ENCODE peak calls at places on chromosome 18, in nine cellular contexts. W is cardiac muscle cell, P is astrocyte, C is A549, N is suprapubic skin, K is fibroblast of lung, B is left lung, V is lung, O is adrenal gland. Y is an unnamed sample. For H3K4me1, the result is how much of the 10 kb centered on the place peaks cover.

GRCh38 chr18:48962857-48963554 is 12.2 kb upstream of the SMAD7 start:
- DNase-seq in W (no peak), P (peak), C (no peak), N (no peak), K (peak), B (no peak), V (no peak), O (no peak), Y (peak)

GRCh38 chr18:33828949-33829348 is 250.9 kb downstream of the ASXL3 start:
- DNase-seq in W (no peak), P (no peak), C (no peak), N (no peak), K (no peak), B (no peak), V (no peak), O (no peak), Y (no peak)

GRCh38 chr18:10020176-10020575 is 106.4 kb downstream of the VAPA start:
- DNase-seq in W (peak), P (no peak), C (no peak), N (no peak), K (no peak), B (no peak), V (no peak), O (no peak), Y (no peak)

GRCh38 chr18:36527025-36527424 is 229.5 kb downstream of the FHOD3 start:
- DNase-seq in W (no peak), P (no peak), C (no peak), N (no peak), K (no peak), B (no peak), V (no peak), O (no peak), Y (no peak)

GRCh38 chr18:47969851-47970250 is 39.4 kb upstream of the SMAD2 start:
- DNase-seq in W (peak), P (peak), C (no peak), N (no peak), K (no peak), B (no peak), V (no peak), O (no peak), Y (no peak)

GRCh38 chr18:26336572-26336971 is 110.3 kb downstream of the TAF4B start:
- DNase-seq in W (no peak), P (no peak), C (no peak), N (no peak), K (no peak), B (no peak), V (no peak), O (no peak), Y (no peak)

GRCh38 chr18:51236225-51236624 is 38.7 kb upstream of the MEX3C start:
- DNase-seq in W (peak), P (peak), C (peak), N (no peak), K (no peak), B (no peak), V (no peak), O (peak), Y (no peak)

GRCh38 chr18:55403555-55403954 is 184.4 kb downstream of the TCF4 start:
- DNase-seq in W (no peak), P (no peak), C (no peak), N (no peak), K (peak), B (no peak), V (no peak), O (no peak), Y (no peak)

GRCh38 chr18:10234281-10234680 is 220.2 kb upstream of the APCDD1 start:
- DNase-seq in W (peak), P (no peak), C (no peak), N (no peak), K (no peak), B (no peak), V (no peak), O (no peak), Y (no peak)

GRCh38 chr18:21096760-21097159 is 14.9 kb downstream of the ROCK1 start:
- DNase-seq in W (no peak), P (no peak), C (no peak), N (no peak), K (no peak), B (no peak), V (no peak), O (no peak), Y (no peak)

GRCh38 chr18:58901783-58902182 is 37.1 kb downstream of the ZNF532 start:
- DNase-seq in W (no peak), P (no peak), C (no peak), N (no peak), K (no peak), B (no peak), V (no peak), O (no peak), Y (no peak)

GRCh38 chr18:55079481-55080350 is 120.5 kb upstream of the CCDC68 start:
- DNase-seq in W (no peak), P (peak), C (no peak), N (no peak), K (no peak), B (no peak), V (no peak), O (no peak), Y (no peak)

GRCh38 chr18:11091746-11092145 is 57.6 kb downstream of the PIEZO2 start:
- DNase-seq in W (no peak), P (no peak), C (no peak), N (no peak), K (no peak), B (no peak), V (no peak), O (no peak), Y (no peak)

GRCh38 chr18:36454848-36455458 is 157.4 kb downstream of the FHOD3 start:
- DNase-seq in W (no peak), P (no peak), C (no peak), N (no peak), K (no peak), B (no peak), V (no peak), O (no peak), Y (no peak)

GRCh38 chr18:35089918-35090550 is 48.8 kb downstream of the MAPRE2 start:
- DNase-seq in W (no peak), P (peak), C (no peak), N (no peak), K (no peak), B (no peak), V (no peak), O (no peak), Y (no peak)

GRCh38 chr18:58900015-58900649 is 35.5 kb downstream of the ZNF532 start:
- DNase-seq in W (peak), P (no peak), C (no peak), N (no peak), K (no peak), B (no peak), V (no peak), O (no peak), Y (no peak)

GRCh38 chr18:45340884-45341283 is 274.4 kb upstream of the SLC14A2 start:
- DNase-seq in W (no peak), P (no peak), C (no peak), N (no peak), K (no peak), B (no peak), V (no peak), O (no peak), Y (no peak)

GRCh38 chr18:68948622-68949021 is 150.7 kb downstream of the CCDC102B start:
- DNase-seq in W (no peak), P (no peak), C (no peak), N (no peak), K (no peak), B (no peak), V (no peak), O (no peak), Y (no peak)

GRCh38 chr18:56563568-56563967 is 74.8 kb downstream of the TXNL1 start:
- DNase-seq in W (no peak), P (no peak), C (peak), N (no peak), K (no peak), B (peak), V (no peak), O (no peak), Y (no peak)

GRCh38 chr18:79526468-79527460 is 131.0 kb downstream of the NFATC1 start:
- DNase-seq in W (peak), P (no peak), C (no peak), N (no peak), K (no peak), B (no peak), V (peak), O (no peak), Y (peak)
- H3K4me3 ChIP-seq in W (no peak), P (no peak), C (no peak), N (no peak), K (no peak), B (no peak), V (no peak), O (no peak), Y (no peak)

GRCh38 chr18:75209952-75210261 is 690 bp upstream of the TSHZ1 start:
- DNase-seq in W (no peak), P (no peak), C (no peak), N (no peak), K (no peak), B (no peak), V (no peak), O (no peak), Y (no peak)
- H3K4me1 ChIP-seq in W (under half), P (under half), C (under half), N (half or more), K (under half), B (under half), V (under half), O (under half), Y (half or more)

GRCh38 chr18:6486313-6486712 is 71.6 kb upstream of the L3MBTL4 start:
- DNase-seq in W (no peak), P (no peak), C (no peak), N (no peak), K (no peak), B (no peak), V (no peak), O (no peak), Y (no peak)

GRCh38 chr18:6487027-6487426 is 72.3 kb upstream of the L3MBTL4 start:
- DNase-seq in W (no peak), P (no peak), C (no peak), N (no peak), K (no peak), B (no peak), V (no peak), O (no peak), Y (no peak)

GRCh38 chr18:6482198-6482977 is 67.7 kb upstream of the L3MBTL4 start:
- DNase-seq in W (peak), P (peak), C (peak), N (peak), K (peak), B (peak), V (peak), O (peak), Y (no peak)

GRCh38 chr18:6487968-6488367 is 73.3 kb upstream of the L3MBTL4 start:
- DNase-seq in W (no peak), P (no peak), C (no peak), N (no peak), K (no peak), B (no peak), V (no peak), O (no peak), Y (no peak)

DNA sequence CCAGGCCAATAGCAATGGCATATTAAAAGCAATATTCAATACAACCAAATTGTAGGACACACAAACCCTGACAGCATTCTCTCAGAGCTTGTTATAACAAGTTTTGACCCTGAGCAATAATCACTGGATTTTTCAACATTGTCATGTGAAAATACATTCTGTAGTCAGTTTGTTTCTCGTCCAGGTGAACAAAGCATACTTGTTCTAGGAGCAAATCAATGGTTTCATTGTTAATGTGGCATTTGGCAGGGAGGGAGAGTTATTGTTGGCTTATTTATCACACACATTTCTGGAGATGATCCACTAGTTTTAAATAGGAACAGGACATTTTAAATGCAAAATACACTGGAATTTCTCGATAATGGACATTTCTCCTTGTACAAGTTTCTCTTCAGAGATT is 69.9 kb upstream of the L3MBTL4 start:
- DNase-seq in W (no peak), P (no peak), C (no peak), N (no peak), K (no peak), B (no peak), V (no peak), O (no peak), Y (no peak)
- H3K27ac ChIP-seq in W (no peak), P (no peak), C (no peak), N (peak), K (no peak), B (no peak), V (no peak), O (no peak), Y (no peak)

GRCh38 chr18:46345181-46345465 is 240.9 kb downstream of the HAUS1 start:
- DNase-seq in W (no peak), P (no peak), C (no peak), N (no peak), K (no peak), B (no peak), V (no peak), O (no peak), Y (peak)

GRCh38 chr18:46343940-46344372 is 239.8 kb downstream of the HAUS1 start:
- DNase-seq in W (no peak), P (no peak), C (no peak), N (no peak), K (no peak), B (no peak), V (peak), O (no peak), Y (no peak)

GRCh38 chr18:46346213-46346612 is 242.0 kb downstream of the HAUS1 start:
- DNase-seq in W (no peak), P (no peak), C (no peak), N (no peak), K (no peak), B (no peak), V (no peak), O (no peak), Y (no peak)

GRCh38 chr18:46343456-46343855 is 239.3 kb downstream of the HAUS1 start:
- DNase-seq in W (no peak), P (no peak), C (no peak), N (no peak), K (no peak), B (no peak), V (no peak), O (no peak), Y (no peak)

DNA sequence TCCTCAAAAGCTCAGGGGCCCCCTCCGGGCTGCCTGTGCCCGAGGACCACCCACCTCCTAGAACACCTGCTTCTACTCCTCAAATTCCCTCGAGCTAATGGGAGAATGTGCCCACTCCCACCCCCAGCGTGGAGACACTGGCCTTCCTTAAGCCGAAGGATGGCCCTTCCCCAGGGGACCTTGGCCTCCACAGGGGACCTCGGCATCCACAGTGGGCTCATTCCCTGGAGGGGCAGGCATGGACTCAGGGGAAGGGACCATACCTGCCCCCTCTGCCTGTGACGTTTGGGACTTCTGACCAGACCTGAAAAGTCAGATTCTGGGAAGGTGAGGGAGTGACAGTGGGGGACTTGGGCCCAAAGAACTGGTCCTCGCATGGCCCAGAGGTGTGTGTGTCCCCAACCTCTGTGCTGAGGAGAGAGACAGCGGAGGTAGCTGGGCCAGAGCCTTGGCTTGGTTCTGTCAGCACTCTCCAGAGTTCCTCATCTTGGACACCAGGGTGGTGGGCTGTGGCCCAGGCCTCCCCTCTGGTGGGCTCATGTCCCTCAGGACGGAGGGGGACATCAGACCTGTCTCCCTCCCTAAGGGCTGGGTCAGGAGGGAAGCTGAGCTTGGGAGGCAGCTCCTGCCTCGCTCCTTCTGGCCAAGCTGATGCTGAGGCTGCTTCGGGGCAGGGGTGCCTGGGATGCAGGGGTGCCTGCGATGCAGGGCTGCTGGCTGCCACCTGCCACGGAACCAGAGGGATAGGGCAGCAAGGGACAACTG is 240.4 kb downstream of the HAUS1 start:
- DNase-seq in W (no peak), P (no peak), C (no peak), N (no peak), K (no peak), B (peak), V (no peak), O (no peak), Y (no peak)
- H3K4me3 ChIP-seq in W (no peak), P (no peak), C (no peak), N (no peak), K (no peak), B (no peak), V (no peak), O (no peak), Y (no peak)

GRCh38 chr18:3233004-3233403 is 13.2 kb upstream of the MYOM1 start:
- DNase-seq in W (no peak), P (no peak), C (no peak), N (no peak), K (no peak), B (no peak), V (no peak), O (no peak), Y (no peak)
- H3K4me1 ChIP-seq in W (under half), P (under half), C (under half), N (under half), K (under half), B (under half), V (under half), O (under half), Y (under half)

GRCh38 chr18:62485684-62486083 is 37.1 kb upstream of the ZCCHC2 start:
- DNase-seq in W (peak), P (peak), C (peak), N (no peak), K (peak), B (no peak), V (no peak), O (peak), Y (no peak)
- H3K27ac ChIP-seq in W (no peak), P (peak), C (peak), N (peak), K (no peak), B (peak), V (no peak), O (no peak), Y (no peak)